ENCODE peak calls at places on chromosomes 5 and 9, in eight cellular contexts. One of them, this sample, is unnamed.
A peak's percentile ranks its signal among the peaks of the same experiment; 100 is the strongest.

GRCh38 chr5:75331095-75332090 is 5.6 kb upstream of the HMGCR start:
- DNase-seq in naive thymus-derived CD4-positive, alpha-beta T cell: no peak
- DNase-seq in psoas muscle: no peak
- DNase-seq in endothelial cell of umbilical vein: no peak
- DNase-seq in iPS DF 6.9: no peak
- DNase-seq in thoracic aorta: no peak
- DNase-seq in uterus: no peak
- DNase-seq in pancreas: no peak
- DNase-seq in this sample: no peak

GRCh38 chr5:136279314-136279713 is 86.0 kb downstream of the TRPC7 start:
- DNase-seq in iPS DF 6.9: no peak
- DNase-seq in endothelial cell of umbilical vein: no peak
- DNase-seq in naive thymus-derived CD4-positive, alpha-beta T cell: no peak
- DNase-seq in uterus: no peak
- DNase-seq in pancreas: no peak
- DNase-seq in thoracic aorta: no peak
- DNase-seq in psoas muscle: no peak
- DNase-seq in this sample: no peak

GRCh38 chr5:21919417-21920022 is 933.6 kb downstream of the CDH12 start:
- DNase-seq in uterus: no peak
- DNase-seq in endothelial cell of umbilical vein: peak; percentile 79
- DNase-seq in naive thymus-derived CD4-positive, alpha-beta T cell: no peak
- DNase-seq in psoas muscle: no peak
- DNase-seq in iPS DF 6.9: peak; percentile 4
- DNase-seq in thoracic aorta: no peak
- DNase-seq in pancreas: peak; percentile 14
- DNase-seq in this sample: no peak

GRCh38 chr5:122704247-122705036 is 70.4 kb upstream of the SNX2 start:
- DNase-seq in naive thymus-derived CD4-positive, alpha-beta T cell: peak; percentile 4
- DNase-seq in thoracic aorta: no peak
- DNase-seq in iPS DF 6.9: no peak
- DNase-seq in psoas muscle: no peak
- DNase-seq in endothelial cell of umbilical vein: peak; percentile 39
- DNase-seq in pancreas: no peak
- DNase-seq in uterus: no peak
- DNase-seq in this sample: no peak

GRCh38 chr5:128349044-128349629 is 188.9 kb downstream of the FBN2 start:
- DNase-seq in iPS DF 6.9: no peak
- DNase-seq in psoas muscle: no peak
- DNase-seq in uterus: no peak
- DNase-seq in endothelial cell of umbilical vein: no peak
- DNase-seq in pancreas: peak; percentile 15
- DNase-seq in naive thymus-derived CD4-positive, alpha-beta T cell: no peak
- DNase-seq in thoracic aorta: no peak
- DNase-seq in this sample: no peak

GRCh38 chr5:66864240-66864884 is 268.2 kb downstream of the MAST4 start:
- DNase-seq in thoracic aorta: no peak
- DNase-seq in psoas muscle: no peak
- DNase-seq in naive thymus-derived CD4-positive, alpha-beta T cell: no peak
- DNase-seq in iPS DF 6.9: peak; percentile 37
- DNase-seq in endothelial cell of umbilical vein: peak; percentile 86
- DNase-seq in pancreas: no peak
- DNase-seq in uterus: no peak
- DNase-seq in this sample: no peak

GRCh38 chr9:4489919-4490704 is at the start of gene SLC1A1:
- DNase-seq in psoas muscle: peak; percentile 76
- DNase-seq in endothelial cell of umbilical vein: peak; percentile 69
- DNase-seq in thoracic aorta: peak; percentile 41
- DNase-seq in naive thymus-derived CD4-positive, alpha-beta T cell: peak; percentile 22
- DNase-seq in uterus: peak; percentile 33
- DNase-seq in pancreas: peak; percentile 56
- DNase-seq in iPS DF 6.9: no peak
- DNase-seq in this sample: peak; percentile 85

GRCh38 chr9:68708513-68708912 is 3.5 kb downstream of the PIP5K1B start:
- DNase-seq in psoas muscle: no peak
- DNase-seq in endothelial cell of umbilical vein: no peak
- DNase-seq in thoracic aorta: no peak
- DNase-seq in iPS DF 6.9: no peak
- DNase-seq in pancreas: no peak
- DNase-seq in uterus: no peak
- DNase-seq in naive thymus-derived CD4-positive, alpha-beta T cell: no peak
- DNase-seq in this sample: no peak

GRCh38 chr9:33232866-33233265 is 7.1 kb upstream of the SPINK4 start:
- DNase-seq in iPS DF 6.9: no peak
- DNase-seq in uterus: no peak
- DNase-seq in naive thymus-derived CD4-positive, alpha-beta T cell: no peak
- DNase-seq in thoracic aorta: no peak
- DNase-seq in psoas muscle: no peak
- DNase-seq in endothelial cell of umbilical vein: no peak
- DNase-seq in pancreas: no peak
- DNase-seq in this sample: no peak

GRCh38 chr5:132207783-132208182 is 19.9 kb downstream of the P4HA2 start:
- DNase-seq in pancreas: peak; percentile 6
- DNase-seq in naive thymus-derived CD4-positive, alpha-beta T cell: no peak
- DNase-seq in psoas muscle: no peak
- DNase-seq in thoracic aorta: no peak
- DNase-seq in uterus: no peak
- DNase-seq in endothelial cell of umbilical vein: no peak
- DNase-seq in iPS DF 6.9: no peak
- DNase-seq in this sample: no peak

GRCh38 chr5:11724947-11725346 is 179.3 kb downstream of the CTNND2 start:
- DNase-seq in thoracic aorta: no peak
- DNase-seq in endothelial cell of umbilical vein: no peak
- DNase-seq in iPS DF 6.9: no peak
- DNase-seq in psoas muscle: no peak
- DNase-seq in uterus: no peak
- DNase-seq in naive thymus-derived CD4-positive, alpha-beta T cell: no peak
- DNase-seq in pancreas: no peak
- DNase-seq in this sample: no peak

GRCh38 chr9:122225323-122226141 is 3.2 kb downstream of the LHX6 start:
- DNase-seq in thoracic aorta: no peak
- DNase-seq in pancreas: no peak
- DNase-seq in iPS DF 6.9: no peak
- DNase-seq in psoas muscle: no peak
- DNase-seq in uterus: no peak
- DNase-seq in endothelial cell of umbilical vein: no peak
- DNase-seq in naive thymus-derived CD4-positive, alpha-beta T cell: no peak
- DNase-seq in this sample: no peak

GRCh38 chr9:101795147-101795546 is 56.7 kb upstream of the GRIN3A start:
- DNase-seq in naive thymus-derived CD4-positive, alpha-beta T cell: no peak
- DNase-seq in endothelial cell of umbilical vein: no peak
- DNase-seq in uterus: no peak
- DNase-seq in psoas muscle: no peak
- DNase-seq in thoracic aorta: no peak
- DNase-seq in pancreas: no peak
- DNase-seq in iPS DF 6.9: no peak
- DNase-seq in this sample: no peak

GRCh38 chr9:6076856-6077255 is 61.4 kb upstream of the RANBP6 start:
- DNase-seq in uterus: no peak
- DNase-seq in pancreas: no peak
- DNase-seq in thoracic aorta: no peak
- DNase-seq in endothelial cell of umbilical vein: no peak
- DNase-seq in psoas muscle: no peak
- DNase-seq in iPS DF 6.9: no peak
- DNase-seq in naive thymus-derived CD4-positive, alpha-beta T cell: no peak
- DNase-seq in this sample: no peak

GRCh38 chr5:58886315-58887207 is 303.7 kb downstream of the RAB3C start:
- DNase-seq in iPS DF 6.9: peak; percentile 50
- DNase-seq in pancreas: peak; percentile 67
- DNase-seq in naive thymus-derived CD4-positive, alpha-beta T cell: peak; percentile 75
- DNase-seq in thoracic aorta: no peak
- DNase-seq in endothelial cell of umbilical vein: peak; percentile 44
- DNase-seq in psoas muscle: peak; percentile 79
- DNase-seq in uterus: peak; percentile 32
- DNase-seq in this sample: peak; percentile 55

DNA sequence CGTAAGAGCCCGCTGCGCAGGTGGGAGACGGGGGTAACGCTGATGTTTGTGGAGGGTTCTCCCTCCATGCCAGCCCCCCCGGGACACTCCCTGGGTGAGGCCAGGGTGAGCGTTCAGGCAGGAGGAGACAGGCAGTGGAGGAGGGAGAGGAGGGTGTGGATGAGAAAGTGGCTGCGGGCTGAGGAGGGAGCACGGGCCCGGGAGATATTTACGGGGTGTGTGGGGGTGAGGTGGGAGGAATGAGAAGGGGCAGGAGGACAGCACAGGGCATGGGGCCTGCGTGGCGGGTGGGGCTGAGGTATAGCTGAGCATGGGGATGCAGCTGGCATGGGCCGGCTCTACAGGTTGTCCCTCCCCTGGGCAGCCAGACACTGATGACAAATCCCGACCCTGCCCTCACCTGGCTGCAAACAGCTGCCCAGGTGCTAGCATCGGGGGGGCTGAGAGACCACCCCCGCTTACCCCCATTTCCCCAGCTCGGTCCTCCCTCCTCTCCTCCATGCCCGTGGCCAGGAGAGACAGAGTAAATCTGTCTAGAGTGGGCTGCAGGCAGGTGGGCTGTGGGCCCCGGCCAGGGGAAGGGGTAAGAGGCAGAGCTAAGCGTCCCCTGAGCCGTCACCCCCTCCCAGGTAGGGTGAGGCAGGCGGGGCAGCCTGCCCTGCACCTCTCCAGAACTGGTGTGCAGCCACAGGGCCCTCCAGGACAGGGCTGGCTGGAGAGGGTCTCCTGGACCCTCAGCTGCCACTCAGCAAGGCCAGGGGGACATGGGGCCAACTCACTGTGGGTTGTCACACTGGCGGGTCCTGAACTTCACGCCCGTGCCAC is 79.2 kb downstream of the ZNF354C start:
- DNase-seq in pancreas: no peak
- DNase-seq in uterus: no peak
- DNase-seq in thoracic aorta: no peak
- DNase-seq in endothelial cell of umbilical vein: no peak
- DNase-seq in naive thymus-derived CD4-positive, alpha-beta T cell: no peak
- DNase-seq in iPS DF 6.9: no peak
- DNase-seq in psoas muscle: no peak
- DNase-seq in this sample: peak; percentile 49
- H3K9me3 ChIP-seq in pancreas: no peaks in the 10 kb centered on the region
- H3K9me3 ChIP-seq in uterus: no peaks in the 10 kb centered on the region
- H3K9me3 ChIP-seq in thoracic aorta: no peaks in the 10 kb centered on the region
- H3K9me3 ChIP-seq in endothelial cell of umbilical vein: peaks cover 3% of the 10 kb centered on the region
- H3K9me3 ChIP-seq in naive thymus-derived CD4-positive, alpha-beta T cell: no peaks in the 10 kb centered on the region
- H3K9me3 ChIP-seq in iPS DF 6.9: no peaks in the 10 kb centered on the region
- H3K9me3 ChIP-seq in psoas muscle: no peaks in the 10 kb centered on the region
- H3K9me3 ChIP-seq in this sample: no peaks in the 10 kb centered on the region

GRCh38 chr5:109741390-109741789 is 51.7 kb downstream of the MAN2A1 start:
- DNase-seq in pancreas: no peak
- DNase-seq in iPS DF 6.9: no peak
- DNase-seq in naive thymus-derived CD4-positive, alpha-beta T cell: no peak
- DNase-seq in uterus: no peak
- DNase-seq in thoracic aorta: no peak
- DNase-seq in psoas muscle: no peak
- DNase-seq in endothelial cell of umbilical vein: no peak
- DNase-seq in this sample: no peak
- H3K4me3 ChIP-seq in pancreas: no peak overlapping the region
- H3K4me3 ChIP-seq in iPS DF 6.9: no peak overlapping the region
- H3K4me3 ChIP-seq in naive thymus-derived CD4-positive, alpha-beta T cell: no peak overlapping the region
- H3K4me3 ChIP-seq in uterus: no peak overlapping the region
- H3K4me3 ChIP-seq in thoracic aorta: no peak overlapping the region
- H3K4me3 ChIP-seq in psoas muscle: no peak overlapping the region
- H3K4me3 ChIP-seq in endothelial cell of umbilical vein: no peak overlapping the region
- H3K4me3 ChIP-seq in this sample: no peak overlapping the region

GRCh38 chr5:139663752-139664151 is 15.6 kb downstream of the CXXC5 start:
- DNase-seq in endothelial cell of umbilical vein: no peak
- DNase-seq in pancreas: no peak
- DNase-seq in psoas muscle: no peak
- DNase-seq in naive thymus-derived CD4-positive, alpha-beta T cell: no peak
- DNase-seq in thoracic aorta: no peak
- DNase-seq in iPS DF 6.9: no peak
- DNase-seq in uterus: no peak
- DNase-seq in this sample: no peak

GRCh38 chr5:139660916-139661814 is 13.0 kb downstream of the CXXC5 start:
- DNase-seq in iPS DF 6.9: no peak
- DNase-seq in thoracic aorta: peak; percentile 84
- DNase-seq in psoas muscle: peak; percentile 97
- DNase-seq in uterus: peak; percentile 90
- DNase-seq in pancreas: peak; percentile 88
- DNase-seq in naive thymus-derived CD4-positive, alpha-beta T cell: no peak
- DNase-seq in endothelial cell of umbilical vein: peak; percentile 83
- DNase-seq in this sample: peak; percentile 94

GRCh38 chr5:139663207-139663606 is 15.1 kb downstream of the CXXC5 start:
- DNase-seq in uterus: no peak
- DNase-seq in iPS DF 6.9: no peak
- DNase-seq in naive thymus-derived CD4-positive, alpha-beta T cell: no peak
- DNase-seq in pancreas: no peak
- DNase-seq in thoracic aorta: no peak
- DNase-seq in psoas muscle: no peak
- DNase-seq in endothelial cell of umbilical vein: no peak
- DNase-seq in this sample: no peak

GRCh38 chr5:139664273-139664693 is 16.1 kb downstream of the CXXC5 start:
- DNase-seq in naive thymus-derived CD4-positive, alpha-beta T cell: no peak
- DNase-seq in endothelial cell of umbilical vein: no peak
- DNase-seq in thoracic aorta: no peak
- DNase-seq in pancreas: no peak
- DNase-seq in iPS DF 6.9: no peak
- DNase-seq in psoas muscle: no peak
- DNase-seq in uterus: no peak
- DNase-seq in this sample: peak; percentile 90

DNA sequence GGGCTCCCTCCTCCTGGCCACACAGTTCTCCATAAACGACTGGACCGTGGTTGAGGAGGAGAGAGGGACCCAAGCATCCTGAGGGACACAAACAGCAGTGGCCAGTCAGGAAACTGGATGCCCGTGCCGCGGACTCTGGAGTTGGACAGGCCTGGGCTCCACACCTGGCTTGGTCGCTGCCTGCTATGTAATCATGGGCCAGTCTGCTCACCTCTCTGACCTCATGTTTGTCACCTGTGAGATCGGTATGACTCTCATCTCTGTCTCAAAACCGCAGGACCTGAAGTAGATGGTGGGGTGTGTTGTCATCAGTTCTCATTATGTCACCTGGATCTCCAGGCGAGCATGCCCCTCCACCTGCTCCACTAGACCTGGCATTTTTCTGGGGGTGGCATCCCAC is 14.5 kb downstream of the CXXC5 start:
- DNase-seq in psoas muscle: no peak
- DNase-seq in uterus: no peak
- DNase-seq in endothelial cell of umbilical vein: no peak
- DNase-seq in pancreas: no peak
- DNase-seq in iPS DF 6.9: no peak
- DNase-seq in naive thymus-derived CD4-positive, alpha-beta T cell: no peak
- DNase-seq in thoracic aorta: no peak
- DNase-seq in this sample: no peak
- H3K36me3 ChIP-seq in psoas muscle: no peaks in the 10 kb centered on the region
- H3K36me3 ChIP-seq in uterus: no peaks in the 10 kb centered on the region
- H3K36me3 ChIP-seq in endothelial cell of umbilical vein: no peaks in the 10 kb centered on the region
- H3K36me3 ChIP-seq in pancreas: no peaks in the 10 kb centered on the region
- H3K36me3 ChIP-seq in iPS DF 6.9: no peaks in the 10 kb centered on the region
- H3K36me3 ChIP-seq in naive thymus-derived CD4-positive, alpha-beta T cell: no peaks in the 10 kb centered on the region
- H3K36me3 ChIP-seq in thoracic aorta: no peaks in the 10 kb centered on the region
- H3K36me3 ChIP-seq in this sample: no peaks in the 10 kb centered on the region

DNA sequence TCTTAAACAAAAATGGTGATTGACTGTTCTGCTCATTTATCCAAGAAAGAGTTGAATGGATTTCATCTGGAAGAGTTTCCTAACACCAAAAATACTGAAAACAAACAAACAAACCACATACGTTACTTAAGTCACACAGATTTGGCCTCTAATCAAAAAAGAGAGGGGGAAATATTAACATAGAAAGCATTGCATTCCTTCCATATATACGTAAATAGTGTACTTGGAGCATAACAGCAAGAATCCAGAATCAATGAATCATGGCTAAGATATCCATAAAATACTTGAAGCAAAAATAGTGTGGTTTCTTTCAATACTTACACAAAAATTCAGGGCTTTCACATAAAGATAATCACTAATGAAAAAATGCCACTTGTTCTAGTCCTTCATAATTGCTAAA is 189.8 kb upstream of the MAP3K1 start:
- DNase-seq in endothelial cell of umbilical vein: peak; percentile 81
- DNase-seq in iPS DF 6.9: no peak
- DNase-seq in naive thymus-derived CD4-positive, alpha-beta T cell: no peak
- DNase-seq in pancreas: no peak
- DNase-seq in thoracic aorta: no peak
- DNase-seq in uterus: no peak
- DNase-seq in psoas muscle: no peak
- DNase-seq in this sample: no peak
- H3K9me3 ChIP-seq in endothelial cell of umbilical vein: no peaks in the 10 kb centered on the region
- H3K9me3 ChIP-seq in iPS DF 6.9: no peaks in the 10 kb centered on the region
- H3K9me3 ChIP-seq in naive thymus-derived CD4-positive, alpha-beta T cell: no peaks in the 10 kb centered on the region
- H3K9me3 ChIP-seq in pancreas: no peaks in the 10 kb centered on the region
- H3K9me3 ChIP-seq in thoracic aorta: no peaks in the 10 kb centered on the region
- H3K9me3 ChIP-seq in uterus: no peaks in the 10 kb centered on the region
- H3K9me3 ChIP-seq in psoas muscle: peaks cover 8% of the 10 kb centered on the region
- H3K9me3 ChIP-seq in this sample: peaks cover 4% of the 10 kb centered on the region

This sample was measured in left lung.